ENCODE peak calls at places on chromosomes 1 and 21, in seven cellular contexts. R, X, Y, B, Q, W and C are unnamed samples.
A peak's percentile ranks its signal among the peaks of the same experiment; 100 is the strongest.

GRCh38 chr1:84442256-84442655 is 36.8 kb upstream of the RPF1 start:
- DNase-seq in W (no peak), Q (no peak), B (no peak), Y (no peak), X (no peak), R (no peak), C (peak; percentile 28)

GRCh38 chr1:112973788-112974187 is 17.8 kb upstream of the SLC16A1 start:
- DNase-seq in R (no peak), W (no peak), B (no peak), Q (no peak), Y (no peak), X (no peak), C (no peak)

GRCh38 chr1:110084226-110085078 is 14.0 kb upstream of the ALX3 start:
- DNase-seq in Y (peak; percentile 54), Q (peak; percentile 79), B (peak; percentile 67), X (no peak), R (no peak), W (no peak), C (peak; percentile 52)

GRCh38 chr21:25887646-25888321 is 153.0 kb downstream of the GABPA start:
- DNase-seq in R (no peak), X (no peak), Y (no peak), W (no peak), Q (no peak), B (no peak), C (no peak)

GRCh38 chr1:20834192-20834591 is 47.1 kb upstream of the HP1BP3 start:
- DNase-seq in X (no peak), Q (no peak), B (no peak), R (no peak), W (no peak), Y (no peak), C (no peak)

GRCh38 chr1:206430031-206430983 is 40.0 kb upstream of the IKBKE start:
- DNase-seq in R (no peak), B (no peak), Y (no peak), W (no peak), X (no peak), Q (no peak), C (peak; percentile 86)

GRCh38 chr1:205633421-205633976 is 1.7 kb upstream of the ELK4 start:
- DNase-seq in Q (no peak), R (no peak), W (no peak), X (no peak), B (no peak), Y (no peak), C (no peak)

GRCh38 chr1:67689267-67690017 is 4.4 kb downstream of the GADD45A start:
- DNase-seq in Y (no peak), B (no peak), Q (no peak), W (no peak), R (no peak), X (no peak), C (no peak)

GRCh38 chr1:209823143-209824041 is 4.4 kb upstream of the UTP25 start:
- DNase-seq in R (no peak), B (no peak), W (no peak), Y (no peak), Q (no peak), X (no peak), C (peak; percentile 85)

GRCh38 chr1:33341190-33341589 is 20.3 kb upstream of the A3GALT2 start:
- DNase-seq in X (no peak), W (no peak), Y (no peak), B (no peak), Q (no peak), R (no peak), C (no peak)

GRCh38 chr1:60989745-60990718 is 92.3 kb upstream of the NFIA start:
- DNase-seq in B (no peak), W (no peak), Y (peak; percentile 76), X (no peak), R (no peak), Q (peak; percentile 46), C (peak; percentile 90)

GRCh38 chr1:41954533-41954944 is 35.8 kb upstream of the HIVEP3 start:
- DNase-seq in B (no peak), X (no peak), Y (peak; percentile 36), Q (peak; percentile 15), W (no peak), R (no peak), C (no peak)

GRCh38 chr1:58585166-58585565 is 8.1 kb upstream of the TACSTD2 start:
- DNase-seq in W (no peak), Y (no peak), Q (no peak), X (no peak), R (no peak), B (no peak), C (no peak)

GRCh38 chr1:115642168-115643072 is 650 bp downstream of the VANGL1 start:
- DNase-seq in Q (peak; percentile 61), Y (peak; percentile 53), B (peak; percentile 62), W (no peak), X (no peak), R (peak; percentile 49), C (peak; percentile 75)

GRCh38 chr1:165403835-165404482 is 41.0 kb downstream of the RXRG start:
- DNase-seq in B (peak; percentile 48), Q (peak; percentile 32), Y (no peak), X (peak; percentile 29), R (no peak), W (no peak), C (peak; percentile 57)

GRCh38 chr1:165397945-165398344 is 41.4 kb upstream of the LMX1A start:
- DNase-seq in W (no peak), Y (no peak), B (no peak), Q (peak; percentile 53), X (no peak), R (no peak), C (peak; percentile 78)

GRCh38 chr1:165407398-165407797 is 37.5 kb downstream of the RXRG start:
- DNase-seq in Q (no peak), R (no peak), B (no peak), Y (no peak), W (no peak), X (no peak), C (no peak)

GRCh38 chr1:165408518-165408917 is 36.4 kb downstream of the RXRG start:
- DNase-seq in R (no peak), Y (no peak), B (no peak), W (no peak), Q (peak; percentile 35), X (peak; percentile 50), C (peak; percentile 55)

GRCh38 chr1:165402517-165403111 is 42.3 kb downstream of the RXRG start:
- DNase-seq in Y (no peak), R (no peak), X (no peak), Q (no peak), W (no peak), B (no peak), C (no peak)
- H3K27me3 ChIP-seq in Y (peaks cover 3% of the 10 kb centered on the region), R (no peaks in the 10 kb centered on the region), X (no peaks in the 10 kb centered on the region), Q (no peaks in the 10 kb centered on the region), W (no peaks in the 10 kb centered on the region), B (no peaks in the 10 kb centered on the region), C (no peaks in the 10 kb centered on the region)

GRCh38 chr1:1204998-1205768 is 1.2 kb downstream of the TNFRSF18 start:
- DNase-seq in X (no peak), B (peak; percentile 43), W (no peak), Y (no peak), R (no peak), Q (no peak), C (no peak)
- H3K4me1 ChIP-seq in X (peaks cover 10% of the 10 kb centered on the region), B (no peaks in the 10 kb centered on the region), W (peaks cover 34% of the 10 kb centered on the region), Y (peaks cover 14% of the 10 kb centered on the region), R (peaks cover 39% of the 10 kb centered on the region), Q (peaks cover 10% of the 10 kb centered on the region), C (no peaks in the 10 kb centered on the region)

GRCh38 chr1:34715139-34715538 is 39.7 kb upstream of the GJB5 start:
- DNase-seq in R (no peak), Q (no peak), Y (no peak), W (no peak), X (no peak), B (no peak), C (no peak)

GRCh38 chr1:34710811-34711210 is 44.0 kb upstream of the GJB5 start:
- DNase-seq in R (no peak), Q (no peak), X (no peak), B (no peak), W (no peak), Y (no peak), C (no peak)

GRCh38 chr1:34709547-34709946 is 45.3 kb upstream of the GJB5 start:
- DNase-seq in X (no peak), Y (no peak), B (no peak), Q (no peak), R (no peak), W (no peak), C (peak; percentile 6)

GRCh38 chr1:34711469-34711868 is 43.4 kb upstream of the GJB5 start:
- DNase-seq in Y (no peak), X (peak; percentile 5), B (no peak), R (no peak), W (no peak), Q (no peak), C (no peak)

DNA sequence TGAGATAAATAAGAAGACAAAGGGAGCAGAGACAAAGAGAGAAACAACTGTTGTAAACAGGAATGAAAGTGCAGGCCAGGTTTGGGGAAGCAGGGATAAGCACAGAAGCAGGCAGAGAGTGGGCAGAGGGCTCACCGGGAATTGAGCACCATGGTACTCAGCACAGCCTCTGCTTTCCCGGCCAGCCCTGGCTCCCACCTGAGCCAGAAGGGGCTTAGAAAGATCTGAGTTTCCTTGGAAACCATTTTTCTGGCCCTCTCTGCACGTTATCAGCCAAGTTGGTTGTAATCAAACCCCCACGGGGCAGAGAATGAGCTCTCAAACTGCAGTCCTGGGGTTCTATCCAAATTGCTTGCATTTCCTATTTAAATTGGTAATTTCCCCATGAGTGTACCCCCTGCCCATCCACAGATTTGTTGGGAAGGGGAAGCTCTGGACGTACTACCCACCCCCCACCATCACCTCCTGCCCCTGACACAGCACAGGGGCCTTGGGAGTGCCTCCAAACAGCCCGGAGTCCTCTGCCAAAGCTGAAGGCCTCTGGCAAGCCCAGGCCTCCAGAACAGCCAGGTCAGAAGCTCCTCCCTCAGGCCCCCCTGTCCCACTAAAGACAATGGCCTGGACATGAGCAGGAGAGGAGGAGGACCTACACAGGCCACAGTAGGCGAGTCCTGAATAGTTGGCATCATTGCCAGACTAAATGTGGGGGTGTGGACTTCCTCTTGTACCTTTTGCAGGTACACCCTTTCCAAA is 42.7 kb upstream of the GJB5 start:
- DNase-seq in Q (no peak), Y (peak; percentile 32), R (no peak), X (no peak), W (no peak), B (no peak), C (no peak)
- H3K27me3 ChIP-seq in Q (no peaks in the 10 kb centered on the region), Y (no peaks in the 10 kb centered on the region), R (no peaks in the 10 kb centered on the region), X (no peaks in the 10 kb centered on the region), W (no peaks in the 10 kb centered on the region), B (no peaks in the 10 kb centered on the region), C (no peaks in the 10 kb centered on the region)

DNA sequence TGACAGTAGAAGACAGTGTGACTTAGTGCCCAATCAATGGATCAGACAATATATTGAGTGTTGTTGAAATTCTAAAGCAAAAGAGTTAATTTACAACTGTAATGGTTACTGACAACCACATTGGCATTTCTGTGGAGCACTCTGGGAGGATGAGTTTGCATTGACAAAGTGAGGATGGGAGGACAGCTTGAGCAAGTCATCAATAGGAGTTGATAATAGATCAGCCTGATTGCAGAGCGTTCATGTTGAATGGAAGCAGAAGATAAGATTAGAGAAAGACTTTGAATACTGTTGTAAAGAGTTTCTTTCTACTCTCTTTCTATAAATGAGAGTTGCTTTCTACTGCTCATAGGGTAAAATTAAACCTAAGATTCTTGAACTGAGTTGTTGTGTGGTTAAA is 3.9 kb downstream of the EEIG2 start:
- DNase-seq in Q (no peak), W (no peak), X (no peak), Y (no peak), B (no peak), R (no peak), C (no peak)
- H3K4me1 ChIP-seq in Q (peaks cover 5% of the 10 kb centered on the region), W (peaks cover 23% of the 10 kb centered on the region), X (peaks cover 1% of the 10 kb centered on the region), Y (peaks cover 21% of the 10 kb centered on the region), B (no peaks in the 10 kb centered on the region), R (peaks cover 27% of the 10 kb centered on the region), C (peaks cover 17% of the 10 kb centered on the region)